ENCODE peak calls at places on chromosomes 6 and 20, in seven cellular contexts. J is IMR-90, C is neuronal stem cell, R is H9, M is H1, Q is trophoblast cell, X is mesendoderm. L is an unnamed sample.

GRCh38 chr20:56428881-56429280 is 16.8 kb downstream of the CASS4 start:
- DNase-seq in J (no peak), C (no peak), R (no peak), M (no peak), Q (no peak), X (no peak), L (no peak)

GRCh38 chr20:18372296-18372695 is 84.0 kb downstream of the ZNF133 start:
- DNase-seq in J (no peak), C (no peak), R (no peak), M (no peak), Q (no peak), X (no peak), L (no peak)

GRCh38 chr6:170124836-170125235 is 166.0 kb downstream of the DLL1 start:
- DNase-seq in J (no peak), C (no peak), R (no peak), M (no peak), Q (peak; percentile 75), X (peak; percentile 14), L (no peak)

GRCh38 chr20:57622579-57623381 is 2.6 kb upstream of the ZBP1 start:
- DNase-seq in J (peak; percentile 37), C (peak; percentile 18), R (peak; percentile 77), M (peak; percentile 38), Q (peak; percentile 67), X (peak; percentile 85), L (no peak)

GRCh38 chr20:219290-220115 is 7.6 kb upstream of the DEFB129 start:
- DNase-seq in J (peak; percentile 7), C (no peak), R (peak; percentile 31), M (no peak), Q (no peak), X (peak; percentile 42), L (peak; percentile 26)

GRCh38 chr20:5508044-5508443 is 191.3 kb upstream of the PROKR2 start:
- DNase-seq in J (no peak), C (no peak), R (no peak), M (no peak), Q (no peak), X (no peak), L (no peak)

GRCh38 chr20:2042400-2042799 is 48.5 kb upstream of the PDYN start:
- DNase-seq in J (peak; percentile 40), C (no peak), R (no peak), M (no peak), Q (peak; percentile 8), X (no peak), L (no peak)

GRCh38 chr20:33568378-33569289 is 78.7 kb downstream of the CBFA2T2 start:
- DNase-seq in J (no peak), C (peak; percentile 41), R (peak; percentile 97), M (peak; percentile 89), Q (no peak), X (peak; percentile 77), L (no peak)

GRCh38 chr20:35087355-35087754 is 5.3 kb downstream of the TRPC4AP start:
- DNase-seq in J (no peak), C (no peak), R (no peak), M (no peak), Q (no peak), X (no peak), L (no peak)

GRCh38 chr6:165568326-165568725 is 94.7 kb downstream of the PDE10A start:
- DNase-seq in J (no peak), C (no peak), R (no peak), M (no peak), Q (no peak), X (no peak), L (no peak)

GRCh38 chr6:129195666-129196065 is 312.7 kb downstream of the LAMA2 start:
- DNase-seq in J (no peak), C (no peak), R (no peak), M (peak; percentile 25), Q (peak; percentile 66), X (peak; percentile 46), L (peak; percentile 54)
- H3K18ac ChIP-seq in J (no peak overlapping the region), C (no peak overlapping the region), R (no peak overlapping the region), M (no peak overlapping the region), Q (no peak overlapping the region), X (no peak overlapping the region), L (no peak overlapping the region)

GRCh38 chr20:31968299-31969126 is 562 bp downstream of the XKR7 start:
- DNase-seq in J (peak; percentile 51), C (peak; percentile 92), R (peak; percentile 94), M (peak; percentile 77), Q (peak; percentile 90), X (peak; percentile 90), L (peak; percentile 76)
- H3K18ac ChIP-seq in J (no peak overlapping the region), C (no peak overlapping the region), R (no peak overlapping the region), M (no peak overlapping the region), Q (no peak overlapping the region), X (no peak overlapping the region), L (no peak overlapping the region)

GRCh38 chr20:38002422-38002821 is 30.8 kb downstream of the TTI1 start:
- DNase-seq in J (no peak), C (no peak), R (no peak), M (no peak), Q (peak; percentile 99), X (no peak), L (no peak)
- H3K18ac ChIP-seq in J (no peak overlapping the region), C (no peak overlapping the region), R (no peak overlapping the region), M (no peak overlapping the region), Q (no peak overlapping the region), X (no peak overlapping the region), L (no peak overlapping the region)

DNA sequence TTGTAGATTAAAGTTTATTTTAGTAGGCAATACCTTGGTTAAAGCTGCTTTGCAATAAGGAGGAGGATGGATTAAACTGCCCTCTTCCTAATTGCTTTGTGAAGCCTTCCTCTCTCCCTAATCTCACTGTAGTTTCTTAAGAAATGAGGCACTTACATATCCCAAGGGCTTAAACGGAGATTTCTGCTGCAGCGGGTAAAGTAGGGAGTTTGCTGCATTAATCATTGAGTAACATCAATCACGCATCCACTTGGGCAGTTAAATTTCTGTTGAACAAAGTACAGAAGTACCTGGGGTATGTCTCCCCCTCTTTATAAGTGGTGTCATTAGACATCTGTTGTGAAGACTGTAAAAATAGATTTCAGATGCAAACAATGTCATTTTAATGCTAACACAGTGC is 29.5 kb upstream of the ARID1B start:
- DNase-seq in J (no peak), C (no peak), R (no peak), M (no peak), Q (no peak), X (no peak), L (no peak)
- H3K18ac ChIP-seq in J (no peak overlapping the region), C (no peak overlapping the region), R (no peak overlapping the region), M (no peak overlapping the region), Q (no peak overlapping the region), X (no peak overlapping the region), L (no peak overlapping the region)

DNA sequence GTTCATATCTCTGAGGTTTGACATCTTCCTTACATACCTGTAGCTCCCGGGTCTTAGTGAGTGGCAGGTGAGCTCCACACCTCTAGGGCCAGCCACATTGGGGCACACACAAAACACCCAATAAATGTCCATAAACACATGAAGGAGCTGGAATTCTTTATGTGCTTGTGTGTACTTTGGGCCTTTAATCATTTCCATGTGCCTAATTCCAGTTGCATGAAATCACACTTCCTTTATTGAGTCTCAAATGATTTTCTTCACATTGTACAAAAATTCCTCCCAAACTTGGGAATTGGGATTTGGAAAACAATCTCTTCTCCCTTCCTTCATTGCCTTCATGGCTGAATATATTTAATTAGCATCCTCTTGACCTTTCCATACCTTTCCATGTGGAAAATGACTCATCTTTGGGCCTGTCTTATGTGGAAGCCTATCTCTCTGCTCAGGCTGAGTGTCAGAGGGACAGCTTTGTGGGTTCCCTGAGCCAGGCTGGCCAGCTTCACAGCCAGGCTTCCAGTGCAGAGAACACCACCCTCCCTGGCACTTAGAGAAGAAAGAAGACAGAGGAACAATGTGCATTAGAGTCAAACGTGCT is 33.1 kb upstream of the CDH4 start:
- DNase-seq in J (peak; percentile 60), C (no peak), R (no peak), M (no peak), Q (no peak), X (no peak), L (peak; percentile 58)
- H3K18ac ChIP-seq in J (peak overlapping the region; percentile 84), C (no peak overlapping the region), R (no peak overlapping the region), M (no peak overlapping the region), Q (no peak overlapping the region), X (no peak overlapping the region), L (no peak overlapping the region)

GRCh38 chr20:43506238-43506637 is 1.3 kb upstream of the L3MBTL1 start:
- DNase-seq in J (no peak), C (no peak), R (no peak), M (no peak), Q (no peak), X (no peak), L (no peak)
- H3K18ac ChIP-seq in J (no peak overlapping the region), C (no peak overlapping the region), R (no peak overlapping the region), M (no peak overlapping the region), Q (no peak overlapping the region), X (no peak overlapping the region), L (no peak overlapping the region)

GRCh38 chr6:141335476-141335875 is 797.2 kb upstream of the GJE1 start:
- DNase-seq in J (no peak), C (no peak), R (no peak), M (no peak), Q (no peak), X (no peak), L (no peak)
- H3K18ac ChIP-seq in J (no peak overlapping the region), C (no peak overlapping the region), R (no peak overlapping the region), M (no peak overlapping the region), Q (no peak overlapping the region), X (no peak overlapping the region), L (no peak overlapping the region)

GRCh38 chr6:64861039-64861651 is 845.9 kb downstream of the EYS start:
- DNase-seq in J (no peak), C (no peak), R (no peak), M (no peak), Q (no peak), X (no peak), L (no peak)

GRCh38 chr6:64860203-64860602 is 846.8 kb downstream of the EYS start:
- DNase-seq in J (no peak), C (no peak), R (no peak), M (no peak), Q (no peak), X (no peak), L (no peak)
- H3K18ac ChIP-seq in J (no peak overlapping the region), C (no peak overlapping the region), R (no peak overlapping the region), M (no peak overlapping the region), Q (no peak overlapping the region), X (no peak overlapping the region), L (no peak overlapping the region)

DNA sequence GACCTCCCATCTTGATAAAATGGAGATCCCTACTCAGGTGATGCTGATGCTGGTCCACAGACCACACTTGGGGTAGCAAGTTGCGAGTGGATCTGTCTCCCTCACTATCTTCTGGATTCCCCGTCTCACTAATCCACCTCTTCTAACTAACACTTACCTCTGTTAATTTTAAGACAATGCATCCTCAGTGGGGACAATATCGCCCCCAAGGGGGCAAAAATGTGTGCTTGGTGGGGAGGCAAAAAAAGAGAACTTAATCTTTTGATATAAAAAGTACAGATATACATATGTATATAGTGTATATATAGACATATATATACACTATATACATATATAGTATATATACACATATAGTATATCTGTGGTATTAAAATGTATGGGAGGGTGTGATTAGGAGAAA is 4.3 kb downstream of the LRFN2 start:
- DNase-seq in J (no peak), C (no peak), R (no peak), M (no peak), Q (no peak), X (peak; percentile 20), L (no peak)
- H3K18ac ChIP-seq in J (no peak overlapping the region), C (no peak overlapping the region), R (no peak overlapping the region), M (no peak overlapping the region), Q (no peak overlapping the region), X (no peak overlapping the region), L (no peak overlapping the region)

L was measured in mesenchymal stem cell.